ENCODE peak calls at places on chromosomes 5 and 9, in ten cellular contexts. T, E, J, Y, N, Q, K, L, W and O are unnamed samples. For H3K9me3, the result is how much of the 10 kb centered on the place peaks cover.

GRCh38 chr5:61440596-61440995 is 108.5 kb downstream of the ZSWIM6 start:
- DNase-seq in T (no peak), E (no peak), J (no peak), Y (no peak), N (no peak), Q (no peak), K (no peak), L (no peak), W (no peak), O (no peak)

GRCh38 chr9:126919193-126919592 is 4.6 kb downstream of the RALGPS1 start:
- DNase-seq in T (no peak), E (no peak), J (no peak), Y (no peak), N (no peak), Q (no peak), K (no peak), L (no peak), W (no peak), O (no peak)

GRCh38 chr5:82073179-82073578 is 101.4 kb downstream of the ATG10 start:
- DNase-seq in T (no peak), E (no peak), J (no peak), Y (no peak), N (no peak), Q (no peak), K (no peak), L (no peak), W (no peak), O (no peak)

GRCh38 chr5:167947312-167947711 is 344.1 kb upstream of the WWC1 start:
- DNase-seq in T (no peak), E (no peak), J (no peak), Y (no peak), N (no peak), Q (no peak), K (no peak), L (peak), W (no peak), O (no peak)

GRCh38 chr9:135501261-135502167 is 1.0 kb downstream of the MRPS2 start:
- DNase-seq in T (peak), E (no peak), J (peak), Y (no peak), N (no peak), Q (peak), K (peak), L (no peak), W (no peak), O (peak)

GRCh38 chr5:74596930-74597329 is 43.6 kb downstream of the ENC1 start:
- DNase-seq in T (no peak), E (no peak), J (no peak), Y (no peak), N (no peak), Q (no peak), K (no peak), L (no peak), W (no peak), O (no peak)

GRCh38 chr9:120531683-120532300 is 48.2 kb downstream of the CDK5RAP2 start:
- DNase-seq in T (no peak), E (no peak), J (no peak), Y (peak), N (peak), Q (peak), K (peak), L (no peak), W (peak), O (no peak)

GRCh38 chr5:134132372-134133212 is 18.1 kb downstream of the TCF7 start:
- DNase-seq in T (peak), E (no peak), J (peak), Y (no peak), N (no peak), Q (no peak), K (no peak), L (no peak), W (peak), O (peak)

GRCh38 chr9:126504086-126504976 is 109.4 kb upstream of the LMX1B start:
- DNase-seq in T (peak), E (no peak), J (peak), Y (no peak), N (no peak), Q (no peak), K (no peak), L (no peak), W (no peak), O (no peak)

GRCh38 chr5:174323878-174324281 is 278.4 kb downstream of the NSG2 start:
- DNase-seq in T (no peak), E (no peak), J (no peak), Y (peak), N (peak), Q (peak), K (no peak), L (no peak), W (peak), O (no peak)

GRCh38 chr5:119032653-119033052 is 38.2 kb upstream of the DMXL1 start:
- DNase-seq in T (no peak), E (no peak), J (no peak), Y (no peak), N (no peak), Q (no peak), K (no peak), L (no peak), W (no peak), O (no peak)

GRCh38 chr5:116038817-116039216 is 6.5 kb downstream of the ARL14EPL start:
- DNase-seq in T (no peak), E (no peak), J (no peak), Y (no peak), N (no peak), Q (no peak), K (no peak), L (no peak), W (no peak), O (no peak)

GRCh38 chr5:73861313-73861978 is 235.4 kb downstream of the ARHGEF28 start:
- DNase-seq in T (no peak), E (no peak), J (peak), Y (no peak), N (peak), Q (no peak), K (no peak), L (no peak), W (no peak), O (no peak)

GRCh38 chr5:137760294-137761019 is 6.3 kb upstream of the HNRNPA0 start:
- DNase-seq in T (no peak), E (no peak), J (no peak), Y (no peak), N (no peak), Q (no peak), K (no peak), L (no peak), W (no peak), O (no peak)

GRCh38 chr5:40365357-40366330 is 314.1 kb upstream of the PTGER4 start:
- DNase-seq in T (no peak), E (no peak), J (no peak), Y (no peak), N (no peak), Q (no peak), K (no peak), L (no peak), W (no peak), O (no peak)

GRCh38 chr5:68345166-68345565 is 129.6 kb downstream of the PIK3R1 start:
- DNase-seq in T (no peak), E (no peak), J (no peak), Y (no peak), N (no peak), Q (no peak), K (no peak), L (no peak), W (no peak), O (no peak)

GRCh38 chr5:179475211-179475840 is 75.0 kb upstream of the RUFY1 start:
- DNase-seq in T (no peak), E (no peak), J (no peak), Y (no peak), N (peak), Q (no peak), K (no peak), L (no peak), W (no peak), O (no peak)

GRCh38 chr9:84879631-84880030 is 210.1 kb downstream of the NTRK2 start:
- DNase-seq in T (no peak), E (no peak), J (no peak), Y (no peak), N (no peak), Q (no peak), K (no peak), L (no peak), W (no peak), O (no peak)

GRCh38 chr9:123048748-123049147 is 15.3 kb downstream of the GPR21 start:
- DNase-seq in T (no peak), E (no peak), J (no peak), Y (no peak), N (no peak), Q (no peak), K (no peak), L (no peak), W (no peak), O (no peak)
- H3K27ac ChIP-seq in T (no peak), E (peak), J (no peak), Y (no peak), N (peak), Q (no peak), K (peak), L (peak), W (no peak), O (peak)

DNA sequence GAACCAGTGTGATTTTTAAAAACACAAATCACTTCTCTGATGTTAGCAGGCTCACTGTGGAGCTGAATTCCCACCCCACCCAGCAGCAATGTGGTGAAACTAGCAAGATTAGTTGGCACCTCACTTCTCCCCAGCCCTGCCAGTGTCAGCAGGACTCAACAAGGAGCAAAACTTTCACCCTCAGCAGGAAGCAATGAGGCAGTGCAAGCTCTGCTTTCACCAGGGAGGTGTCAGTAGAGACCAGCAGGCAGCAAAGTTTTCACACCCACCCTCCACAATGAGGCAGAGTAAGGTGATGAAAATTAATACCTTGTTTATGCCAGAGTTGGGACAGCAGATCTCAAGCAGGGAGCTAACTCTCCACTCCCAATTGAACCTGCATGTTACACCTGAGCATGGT is 565.0 kb downstream of the CETN3 start:
- DNase-seq in T (no peak), E (no peak), J (no peak), Y (no peak), N (no peak), Q (no peak), K (no peak), L (no peak), W (no peak), O (no peak)
- TF ChIP-seq CTCF in T (no peak), E (no peak), J (no peak), Y (no peak), N (no peak), Q (no peak), K (no peak), L (no peak), W (no peak), O (no peak)

GRCh38 chr9:2559212-2560152 is 62.1 kb upstream of the VLDLR start:
- DNase-seq in T (peak), E (peak), J (peak), Y (no peak), N (peak), Q (peak), K (peak), L (peak), W (peak), O (no peak)
- H3K9me3 ChIP-seq in T (under half), E (under half), J (under half), Y (under half), N (under half), Q (under half), K (under half), L (under half), W (under half), O (under half)

GRCh38 chr5:153626836-153627235 is 136.4 kb downstream of the GRIA1 start:
- DNase-seq in T (no peak), E (no peak), J (no peak), Y (no peak), N (no peak), Q (no peak), K (no peak), L (no peak), W (no peak), O (no peak)
- H3K27ac ChIP-seq in T (no peak), E (peak), J (no peak), Y (no peak), N (no peak), Q (no peak), K (no peak), L (peak), W (no peak), O (no peak)